ENCODE peak calls at places on chromosomes 5 and 9, in ten cellular contexts. A is gastrocnemius medialis, V is stomach, O is GM12892, Z is body of pancreas, J is uterus, T is endothelial cell of umbilical vein, X is prostate gland, U is heart left ventricle, S is IMR-90. N is an unnamed sample.

GRCh38 chr5:122129332-122129731 is at the start of gene ZNF474:
- DNase-seq in A (no peak), V (no peak), O (no peak), Z (peak; percentile 32), J (peak; percentile 26), T (peak; percentile 91), X (peak; percentile 22), U (no peak), S (peak; percentile 98), N (no peak)

GRCh38 chr9:36092509-36093215 is 43.9 kb upstream of the GLIPR2 start:
- DNase-seq in A (no peak), V (no peak), O (peak; percentile 18), Z (peak; percentile 3), J (no peak), T (no peak), X (no peak), U (no peak), S (no peak), N (no peak)

GRCh38 chr9:15354713-15355112 is 47.7 kb upstream of the TTC39B start:
- DNase-seq in A (no peak), V (no peak), O (no peak), Z (no peak), J (no peak), T (no peak), X (no peak), U (no peak), S (no peak), N (no peak)

GRCh38 chr5:113140837-113141661 is 164.5 kb downstream of the DCP2 start:
- DNase-seq in A (peak; percentile 31), V (no peak), O (no peak), Z (peak; percentile 18), J (peak; percentile 40), T (no peak), X (no peak), U (no peak), S (peak; percentile 94), N (peak; percentile 16)

GRCh38 chr9:29669613-29670012 is 2096.3 kb upstream of the C9orf72 start:
- DNase-seq in A (no peak), V (no peak), O (no peak), Z (peak; percentile 34), J (no peak), T (no peak), X (no peak), U (no peak), S (no peak), N (no peak)

GRCh38 chr9:121748727-121749546 is 97.5 kb downstream of the DAB2IP start:
- DNase-seq in A (no peak), V (no peak), O (no peak), Z (no peak), J (peak; percentile 63), T (no peak), X (no peak), U (peak; percentile 88), S (no peak), N (peak; percentile 86)

GRCh38 chr9:134534661-134535080 is 106.9 kb upstream of the COL5A1 start:
- DNase-seq in A (no peak), V (no peak), O (no peak), Z (no peak), J (no peak), T (no peak), X (no peak), U (no peak), S (peak; percentile 88), N (no peak)

GRCh38 chr5:43041669-43042175 is 1.6 kb upstream of the ANXA2R start:
- DNase-seq in A (peak; percentile 74), V (peak; percentile 58), O (no peak), Z (peak; percentile 61), J (peak; percentile 52), T (peak; percentile 89), X (peak; percentile 67), U (peak; percentile 86), S (peak; percentile 94), N (peak; percentile 12)

GRCh38 chr5:59179704-59180103 is 596.8 kb downstream of the RAB3C start:
- DNase-seq in A (no peak), V (no peak), O (no peak), Z (no peak), J (no peak), T (no peak), X (no peak), U (no peak), S (no peak), N (no peak)

GRCh38 chr5:135223891-135224625 is 175.0 kb downstream of the MACROH2A1 start:
- DNase-seq in A (no peak), V (peak; percentile 0), O (no peak), Z (no peak), J (peak; percentile 4), T (no peak), X (no peak), U (no peak), S (no peak), N (no peak)

GRCh38 chr5:143244000-143244736 is 159.3 kb downstream of the NR3C1 start:
- DNase-seq in A (peak; percentile 81), V (peak; percentile 32), O (no peak), Z (peak; percentile 62), J (peak; percentile 61), T (peak; percentile 60), X (peak; percentile 8), U (peak; percentile 53), S (peak; percentile 98), N (peak; percentile 62)

GRCh38 chr5:173673295-173674170 is 57.1 kb upstream of the BOD1 start:
- DNase-seq in A (no peak), V (peak; percentile 34), O (no peak), Z (peak; percentile 40), J (no peak), T (no peak), X (no peak), U (no peak), S (no peak), N (no peak)

GRCh38 chr5:173672891-173673290 is 56.4 kb upstream of the BOD1 start:
- DNase-seq in A (no peak), V (peak; percentile 20), O (no peak), Z (no peak), J (no peak), T (no peak), X (no peak), U (no peak), S (no peak), N (no peak)

GRCh38 chr5:173677125-173677672 is 60.7 kb upstream of the BOD1 start:
- DNase-seq in A (no peak), V (no peak), O (no peak), Z (no peak), J (no peak), T (no peak), X (no peak), U (no peak), S (no peak), N (no peak)

GRCh38 chr5:173676375-173676774 is 59.9 kb upstream of the BOD1 start:
- DNase-seq in A (no peak), V (no peak), O (no peak), Z (no peak), J (no peak), T (no peak), X (no peak), U (no peak), S (no peak), N (no peak)

GRCh38 chr5:173675287-173675996 is 59.0 kb upstream of the BOD1 start:
- DNase-seq in A (peak; percentile 51), V (no peak), O (no peak), Z (no peak), J (no peak), T (no peak), X (no peak), U (no peak), S (no peak), N (no peak)
- TF ChIP-seq POLR2A in A (no peak), V (no peak), O (no peak), Z (no peak), J (no peak), T (no peak), X (no peak), U (no peak), S (no peak), N (no peak)

GRCh38 chr9:133149130-133150015 is 14.3 kb downstream of the GBGT1 start:
- DNase-seq in A (peak; percentile 87), V (peak; percentile 93), O (peak; percentile 98), Z (peak; percentile 95), J (peak; percentile 86), T (peak; percentile 92), X (peak; percentile 88), U (peak; percentile 94), S (peak; percentile 88), N (peak; percentile 100)
- TF ChIP-seq POLR2A in A (peak; percentile 76), V (no peak), O (peak; percentile 71), Z (peak; percentile 58), J (peak; percentile 46), T (peak; percentile 32), X (peak; percentile 69), U (peak; percentile 58), S (no peak), N (peak; percentile 42)

DNA sequence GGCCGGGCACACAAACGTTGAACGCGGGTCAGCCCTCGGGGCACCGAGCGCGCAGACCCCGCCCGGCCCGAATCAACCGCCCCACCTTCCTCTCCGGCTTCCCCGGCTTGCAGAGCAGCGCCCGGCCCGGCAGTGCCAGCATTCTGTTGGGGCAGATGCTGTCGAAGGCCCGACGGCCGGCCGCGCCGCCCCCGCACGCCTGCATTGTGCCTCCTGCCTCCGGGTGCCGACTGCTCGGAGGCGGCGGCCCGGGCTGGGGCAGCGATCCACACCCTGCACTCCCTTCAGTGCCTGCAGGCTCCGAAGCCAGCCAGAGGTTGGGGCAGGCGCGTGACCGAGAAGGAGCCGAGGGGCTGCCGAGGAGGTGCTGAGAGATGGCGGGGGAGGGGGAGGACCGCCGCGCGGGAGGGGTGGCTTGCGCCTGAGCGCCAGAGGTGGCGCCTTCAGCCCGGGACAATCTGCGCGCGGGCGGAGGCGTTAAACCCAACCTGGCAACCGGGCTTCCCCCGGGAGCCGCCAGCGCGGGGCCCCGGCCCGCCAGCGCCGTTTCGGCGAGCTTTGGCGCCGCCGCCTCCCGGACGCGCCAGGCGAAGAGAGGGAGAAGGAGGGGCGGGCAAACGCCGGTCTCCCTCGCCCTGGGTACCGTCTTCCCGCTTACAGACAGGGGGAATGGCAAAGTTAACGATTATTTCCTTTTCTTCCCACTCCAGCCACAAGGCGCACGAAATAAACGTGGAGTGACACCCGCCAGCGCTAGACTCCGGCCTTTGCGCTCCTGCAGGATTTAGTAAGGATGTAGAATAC is at the start of gene MCIDAS:
- DNase-seq in A (no peak), V (peak; percentile 81), O (no peak), Z (peak; percentile 80), J (no peak), T (peak; percentile 56), X (peak; percentile 59), U (peak; percentile 61), S (peak; percentile 6), N (peak; percentile 81)
- TF ChIP-seq POLR2A in A (no peak), V (no peak), O (no peak), Z (no peak), J (no peak), T (no peak), X (no peak), U (no peak), S (no peak), N (no peak)

DNA sequence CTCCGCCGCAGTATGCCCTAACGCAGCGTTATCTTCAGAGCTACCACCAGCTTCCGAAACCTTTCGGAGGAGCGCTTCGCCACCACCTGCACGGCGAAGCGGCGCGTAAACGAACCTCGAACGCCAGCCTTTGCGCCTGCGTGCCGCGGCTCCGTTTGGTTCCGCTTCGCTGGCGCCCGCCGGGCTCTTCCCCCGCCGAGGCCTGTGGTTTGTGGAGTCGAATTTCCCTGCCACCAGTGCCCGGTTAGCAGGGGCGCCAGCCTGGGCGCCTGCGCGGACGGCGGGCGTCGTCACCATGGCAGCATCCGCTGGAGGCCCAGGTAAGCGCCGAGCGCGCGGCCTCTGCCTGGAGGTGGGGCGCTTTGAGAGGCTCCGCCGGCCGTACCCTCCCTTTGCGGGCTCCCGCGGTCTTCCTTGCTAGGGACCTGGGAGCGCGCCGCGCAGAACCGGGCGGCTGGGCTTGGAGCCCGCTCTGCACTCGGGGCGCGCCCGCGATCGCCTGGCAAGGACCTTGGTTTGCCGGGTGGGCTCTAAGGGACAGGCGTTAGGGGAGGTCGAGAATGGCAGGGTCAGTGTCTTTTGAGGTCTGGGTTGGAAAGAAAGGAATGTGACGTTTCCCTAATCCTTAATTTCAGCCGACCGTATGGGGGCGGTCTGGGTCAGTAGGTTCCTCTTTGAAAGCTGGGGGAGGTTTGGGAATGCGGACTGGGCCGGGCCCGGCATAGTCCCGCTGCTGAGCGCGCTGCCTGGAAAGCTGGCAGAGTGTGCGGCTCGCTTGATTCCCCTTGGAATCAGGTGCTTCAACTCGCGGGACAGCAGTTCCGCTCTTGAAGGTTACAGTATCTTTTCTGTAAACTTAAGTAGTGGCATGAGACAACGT is at the start of gene FAM151B:
- DNase-seq in A (peak; percentile 74), V (peak; percentile 95), O (peak; percentile 56), Z (peak; percentile 97), J (peak; percentile 74), T (peak; percentile 93), X (peak; percentile 94), U (peak; percentile 91), S (peak; percentile 87), N (peak; percentile 86)
- TF ChIP-seq POLR2A in A (no peak), V (no peak), O (no peak), Z (peak; percentile 68), J (no peak), T (peak; percentile 7), X (peak; percentile 52), U (no peak), S (peak; percentile 52), N (peak; percentile 51)

N was measured in H54.